ENCODE peak calls at places on chromosomes 12 and 14, in six cellular contexts. R is AG04450, I is DND-41, G is stomach, D is A549, V is pancreas. W is an unnamed sample.

GRCh38 chr14:33509927-33510535 is 440.8 kb downstream of the EGLN3 start:
- DNase-seq in V (no peak), G (no peak), D (no peak), I (no peak), R (no peak), W (peak; percentile 16)

GRCh38 chr12:50419112-50419909 is 18.6 kb downstream of the LARP4 start:
- DNase-seq in D (peak; percentile 33), V (no peak), G (no peak), R (no peak), I (no peak), W (no peak)

GRCh38 chr12:20058068-20058467 is 310.3 kb upstream of the PDE3A start:
- DNase-seq in R (no peak), I (no peak), G (no peak), V (no peak), D (no peak), W (no peak)

GRCh38 chr12:52215587-52216031 is 17.4 kb upstream of the KRT7 start:
- DNase-seq in D (peak; percentile 93), R (no peak), I (no peak), V (no peak), G (no peak), W (peak; percentile 97)

GRCh38 chr12:115374480-115375187 is 690.7 kb upstream of the TBX3 start:
- DNase-seq in I (no peak), D (no peak), V (no peak), R (no peak), G (no peak), W (no peak)

GRCh38 chr14:33618361-33619095 is 332.3 kb downstream of the EGLN3 start:
- DNase-seq in V (no peak), D (no peak), I (no peak), G (no peak), R (no peak), W (no peak)

GRCh38 chr14:103073876-103074698 is 9.9 kb upstream of the LBHD2 start:
- DNase-seq in D (peak; percentile 50), V (no peak), G (no peak), R (no peak), I (no peak), W (no peak)

GRCh38 chr12:64181504-64182291 is 40.4 kb downstream of the KICS2 start:
- DNase-seq in R (peak; percentile 91), V (peak; percentile 64), G (peak; percentile 44), I (no peak), D (peak; percentile 90), W (peak; percentile 85)

GRCh38 chr12:21509768-21510167 is 8.2 kb downstream of the GOLT1B start:
- DNase-seq in I (no peak), R (no peak), D (no peak), V (no peak), G (no peak), W (no peak)

DNA sequence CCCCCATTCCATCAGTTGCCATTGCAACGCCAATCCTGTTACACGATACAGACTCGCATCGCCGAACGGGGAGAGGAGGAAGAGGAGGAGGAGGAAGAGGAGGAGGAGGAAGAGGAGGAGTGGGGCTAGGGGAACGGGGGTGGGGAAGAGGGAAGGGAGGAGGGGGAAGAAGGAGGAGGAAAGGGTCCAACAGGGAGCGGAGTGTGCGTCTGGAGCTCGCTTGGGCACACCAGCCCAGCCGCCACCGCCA is 241 bp downstream of the MDGA2 start:
- DNase-seq in D (no peak), G (no peak), I (no peak), R (no peak), V (no peak), W (no peak)
- H3K27ac ChIP-seq in D (no peak overlapping the region), G (no peak overlapping the region), I (no peak overlapping the region), R (no peak overlapping the region), V (no peak overlapping the region), W (no peak overlapping the region)

DNA sequence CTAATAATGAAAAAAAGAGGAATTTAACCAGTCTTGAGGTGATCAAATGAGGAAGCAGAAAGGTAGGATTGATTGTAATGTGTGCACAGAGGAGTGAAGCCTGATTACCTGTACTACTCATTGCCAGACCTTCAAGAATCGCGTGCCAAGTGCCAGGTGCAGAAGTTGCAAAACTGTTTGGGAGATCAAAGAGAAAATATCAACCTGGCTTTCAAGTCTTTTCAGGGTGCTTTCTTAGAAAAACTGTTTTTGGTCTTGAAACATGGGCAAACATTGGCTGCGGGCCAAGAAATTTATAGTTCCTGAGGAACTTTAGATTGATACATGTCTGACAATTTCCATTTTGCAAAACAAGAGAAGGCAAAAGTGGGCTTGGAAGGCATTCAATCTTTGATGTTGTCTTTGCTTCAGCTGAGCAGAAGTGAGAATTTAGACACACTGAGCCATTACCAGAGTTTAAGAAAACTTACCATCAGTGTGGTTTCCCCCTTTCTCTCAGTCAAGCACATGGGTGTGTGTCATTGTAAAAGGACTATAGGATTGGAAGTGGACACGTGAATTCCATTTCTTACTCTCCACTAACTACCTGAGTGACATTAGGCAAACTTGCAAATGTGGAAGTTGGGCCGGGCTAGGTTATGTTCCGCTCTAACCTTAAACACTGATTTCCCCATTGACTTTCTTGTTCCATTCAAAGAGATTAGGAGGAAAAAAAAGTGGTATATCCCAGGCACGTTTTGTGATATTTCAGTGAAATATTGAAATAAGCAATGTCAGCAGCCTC is 486.2 kb downstream of the DIO2 start:
- DNase-seq in D (no peak), V (peak; percentile 56), G (peak; percentile 26), I (peak; percentile 72), R (no peak), W (no peak)
- TF ChIP-seq CTCF in D (no peak), V (no peak), G (no peak), I (no peak), R (no peak), W (no peak)

GRCh38 chr14:64875350-64875749 is 4.4 kb downstream of the SPTB start:
- DNase-seq in D (no peak), G (no peak), R (no peak), V (no peak), I (no peak), W (no peak)
- H3K27ac ChIP-seq in D (no peak overlapping the region), G (no peak overlapping the region), R (no peak overlapping the region), V (no peak overlapping the region), I (no peak overlapping the region), W (no peak overlapping the region)

DNA sequence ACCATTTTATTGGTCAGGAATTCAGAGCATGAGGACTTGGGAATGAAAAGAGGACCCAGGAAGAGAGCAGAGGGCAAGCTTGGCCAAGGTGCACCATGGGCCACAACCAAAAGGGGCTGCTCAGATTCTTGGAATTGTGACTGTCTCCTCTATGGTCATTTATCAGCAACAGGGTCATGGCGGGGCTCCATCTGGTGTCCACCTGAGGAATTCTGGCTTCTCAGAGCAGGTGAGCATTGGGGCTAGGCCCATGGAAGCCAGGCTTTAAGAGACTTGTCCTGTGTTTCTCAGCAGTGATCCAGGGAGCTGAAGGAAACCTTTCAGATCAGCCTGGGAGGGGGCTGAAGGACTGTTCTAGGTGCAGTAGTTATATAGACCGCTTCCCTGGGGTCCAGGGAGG is 2.6 kb upstream of the RIN3 start:
- DNase-seq in R (no peak), G (no peak), I (no peak), V (no peak), D (peak; percentile 55), W (peak; percentile 8)
- TF ChIP-seq CTCF in R (no peak), G (no peak), I (peak; percentile 12), V (no peak), D (no peak), W (no peak)

DNA sequence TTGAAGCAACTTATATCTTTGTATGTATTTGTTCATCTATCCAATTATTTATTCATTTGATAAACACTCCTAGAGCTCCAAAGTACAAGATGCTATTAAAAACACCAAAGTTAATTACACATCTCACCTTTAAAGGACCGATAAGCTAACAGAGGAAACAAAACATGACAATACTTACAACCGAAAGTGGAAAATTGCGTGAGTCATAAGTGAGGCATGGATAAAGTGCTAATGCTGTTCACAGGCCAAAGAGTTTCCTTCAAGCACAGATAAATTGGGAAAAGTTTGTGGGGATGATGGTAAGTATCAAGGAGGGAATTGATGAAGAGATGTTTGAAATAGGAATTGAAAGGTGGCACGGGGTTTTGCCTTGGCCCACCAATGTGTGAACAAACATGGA is 172.8 kb upstream of the KITLG start:
- DNase-seq in D (no peak), R (no peak), I (no peak), G (no peak), V (no peak), W (peak; percentile 1)
- H3K27ac ChIP-seq in D (no peak overlapping the region), R (no peak overlapping the region), I (no peak overlapping the region), G (no peak overlapping the region), V (no peak overlapping the region), W (no peak overlapping the region)

GRCh38 chr14:100898465-100898864 is 5.1 kb downstream of the RTL1 start:
- DNase-seq in D (no peak), R (no peak), G (no peak), V (no peak), I (no peak), W (no peak)

GRCh38 chr14:100898935-100899840 is 4.3 kb downstream of the RTL1 start:
- DNase-seq in V (peak; percentile 24), G (no peak), D (no peak), R (no peak), I (no peak), W (no peak)

GRCh38 chr14:100900837-100901390 is 2.6 kb downstream of the RTL1 start:
- DNase-seq in R (no peak), G (no peak), D (peak; percentile 54), I (peak; percentile 64), V (peak; percentile 52), W (no peak)

GRCh38 chr14:100901391-100902183 is 1.9 kb downstream of the RTL1 start:
- DNase-seq in R (no peak), G (no peak), I (no peak), V (peak; percentile 9), D (no peak), W (no peak)

DNA sequence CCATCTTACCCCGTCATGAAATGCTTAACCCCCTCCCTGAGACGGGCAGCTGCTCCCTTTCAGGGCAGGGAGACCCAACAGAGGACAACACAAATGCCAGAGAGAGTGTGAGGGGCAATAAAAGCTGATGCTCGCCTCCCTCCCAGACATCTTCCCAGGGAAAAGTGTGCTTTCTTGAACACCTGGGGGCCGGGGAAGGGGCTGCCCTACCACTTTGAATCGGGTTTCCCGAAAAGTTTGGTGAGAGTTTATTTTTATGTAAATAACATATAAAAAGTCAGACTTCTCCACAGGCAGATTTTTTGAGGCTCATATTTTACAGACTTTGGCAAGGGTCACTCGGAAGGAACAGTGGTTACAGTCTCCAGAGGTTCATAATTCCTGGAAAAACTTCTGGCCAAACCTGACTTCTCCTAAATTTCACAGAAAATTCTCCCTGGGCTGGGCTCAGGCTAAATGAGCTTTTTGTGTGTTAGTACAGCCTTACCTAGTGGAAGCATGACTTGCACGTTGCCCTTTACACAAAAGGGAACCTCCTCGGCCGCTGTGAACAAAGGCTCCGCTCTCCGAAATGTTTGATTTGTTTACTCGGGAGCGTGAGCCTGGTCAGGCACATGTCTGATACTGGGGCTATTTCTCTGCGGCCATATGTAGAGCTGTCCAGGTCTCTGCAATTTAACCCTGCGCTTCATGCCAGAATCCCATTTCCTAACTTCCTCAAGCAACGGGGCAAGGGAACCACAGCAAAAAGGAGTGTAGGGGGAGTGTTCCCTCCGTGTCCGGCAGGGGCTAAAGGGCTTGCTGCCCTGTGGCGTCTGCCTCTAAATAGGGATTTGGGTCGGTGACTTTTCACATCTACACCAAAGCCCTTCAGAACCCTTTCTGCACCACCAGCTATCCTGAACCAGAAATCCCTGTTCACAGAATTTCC is 3.4 kb downstream of the RTL1 start:
- DNase-seq in G (no peak), I (no peak), D (no peak), V (peak; percentile 24), R (no peak), W (no peak)
- TF ChIP-seq CTCF in G (no peak), I (no peak), D (no peak), V (no peak), R (peak; percentile 15), W (no peak)